ENCODE peak calls at places on chromosomes 12 and 14, in five cellular contexts. T, M, X, W and P are unnamed samples.

GRCh38 chr12:76266797-76267196 is 81.4 kb downstream of the BBS10 start:
- DNase-seq in T (no peak), M (no peak), X (peak; percentile 37), W (no peak), P (peak; percentile 74)

GRCh38 chr14:30303350-30303749 is 255.6 kb upstream of the G2E3 start:
- DNase-seq in T (no peak), M (no peak), X (no peak), W (no peak), P (no peak)

GRCh38 chr14:52399886-52400599 is 85.9 kb downstream of the PTGER2 start:
- DNase-seq in T (no peak), M (no peak), X (no peak), W (no peak), P (no peak)

GRCh38 chr14:81506512-81506911 is 27.1 kb downstream of the SEL1L start:
- DNase-seq in T (no peak), M (no peak), X (no peak), W (no peak), P (no peak)

GRCh38 chr14:29518335-29518734 is 409.3 kb downstream of the PRKD1 start:
- DNase-seq in T (no peak), M (no peak), X (no peak), W (no peak), P (peak; percentile 1)

GRCh38 chr14:95609398-95609990 is 74.6 kb downstream of the GLRX5 start:
- DNase-seq in T (peak; percentile 70), M (no peak), X (peak; percentile 49), W (no peak), P (peak; percentile 70)

GRCh38 chr14:73180385-73180805 is 44.1 kb downstream of the PSEN1 start:
- DNase-seq in T (no peak), M (no peak), X (peak; percentile 25), W (no peak), P (peak; percentile 82)

GRCh38 chr14:32623300-32624093 is 294.4 kb downstream of the AKAP6 start:
- DNase-seq in T (no peak), M (no peak), X (no peak), W (no peak), P (peak; percentile 71)

GRCh38 chr12:51865757-51866270 is 17.3 kb upstream of the FIGNL2 start:
- DNase-seq in T (no peak), M (no peak), X (no peak), W (no peak), P (no peak)

GRCh38 chr14:88272390-88273019 is 50.6 kb downstream of the KCNK10 start:
- DNase-seq in T (no peak), M (no peak), X (no peak), W (no peak), P (no peak)

GRCh38 chr14:88266474-88266873 is 56.6 kb downstream of the KCNK10 start:
- DNase-seq in T (no peak), M (no peak), X (no peak), W (no peak), P (no peak)

GRCh38 chr14:88269816-88270416 is 53.2 kb downstream of the KCNK10 start:
- DNase-seq in T (no peak), M (no peak), X (no peak), W (no peak), P (no peak)

GRCh38 chr14:88270781-88271180 is 52.3 kb downstream of the KCNK10 start:
- DNase-seq in T (no peak), M (no peak), X (no peak), W (no peak), P (no peak)

GRCh38 chr14:88271205-88271604 is 51.9 kb downstream of the KCNK10 start:
- DNase-seq in T (no peak), M (no peak), X (no peak), W (no peak), P (no peak)
- TF ChIP-seq CTCF in T (no peak), M (no peak), X (no peak), W (no peak), P (no peak)

GRCh38 chr14:105818712-105819005 is 292.3 kb downstream of the TMEM121 start:
- DNase-seq in T (no peak), M (no peak), X (no peak), W (no peak), P (no peak)
- TF ChIP-seq CTCF in T (no peak), M (no peak), X (no peak), W (no peak), P (no peak)

DNA sequence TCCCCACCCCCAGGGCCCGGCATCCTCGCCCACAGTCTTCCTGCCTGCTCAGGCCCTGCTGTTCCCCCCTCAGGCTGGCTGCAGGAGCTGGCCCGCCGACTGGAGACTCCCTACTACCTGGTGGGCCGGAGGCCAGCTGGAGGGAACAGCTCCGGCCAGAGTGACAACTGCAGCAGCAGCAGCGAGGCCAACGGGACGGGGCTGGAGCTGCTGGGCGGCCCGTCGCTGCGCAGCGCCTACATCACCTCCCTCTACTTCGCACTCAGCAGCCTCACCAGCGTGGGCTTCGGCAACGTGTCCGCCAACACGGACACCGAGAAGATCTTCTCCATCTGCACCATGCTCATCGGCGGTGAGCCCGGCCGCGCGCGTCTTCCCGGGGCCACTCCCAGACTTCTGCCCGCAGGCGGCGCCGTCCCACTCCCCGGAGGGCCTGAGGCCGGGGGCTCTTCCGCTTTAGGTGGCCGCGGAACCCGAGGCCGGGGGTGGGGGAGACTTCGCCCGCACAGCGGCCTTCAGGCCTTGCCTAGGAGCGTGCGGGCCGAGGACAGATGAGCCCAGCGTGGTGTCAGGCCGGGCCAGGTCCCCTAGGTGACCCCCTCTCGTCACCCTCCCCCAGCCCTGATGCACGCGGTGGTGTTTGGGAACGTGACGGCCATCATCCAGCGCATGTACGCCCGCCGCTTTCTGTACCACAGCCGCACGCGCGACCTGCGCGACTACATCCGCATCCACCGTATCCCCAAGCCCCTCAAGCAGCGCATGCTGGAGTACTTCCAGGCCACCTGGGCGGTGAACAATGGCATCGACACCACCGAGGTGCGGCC is 10.2 kb downstream of the KCNH3 start:
- DNase-seq in T (no peak), M (no peak), X (no peak), W (no peak), P (no peak)
- TF ChIP-seq CTCF in T (no peak), M (no peak), X (no peak), W (peak; percentile 45), P (no peak)

GRCh38 chr12:10111451-10111850 is 12.7 kb upstream of the CLEC1A start:
- DNase-seq in T (no peak), M (no peak), X (no peak), W (no peak), P (no peak)
- TF ChIP-seq CTCF in T (no peak), M (no peak), X (no peak), W (no peak), P (no peak)

GRCh38 chr14:101719708-101720107 is 41.8 kb upstream of the PPP2R5C start:
- DNase-seq in T (no peak), M (peak; percentile 65), X (no peak), W (peak; percentile 19), P (no peak)
- TF ChIP-seq CTCF in T (no peak), M (no peak), X (no peak), W (no peak), P (no peak)

DNA sequence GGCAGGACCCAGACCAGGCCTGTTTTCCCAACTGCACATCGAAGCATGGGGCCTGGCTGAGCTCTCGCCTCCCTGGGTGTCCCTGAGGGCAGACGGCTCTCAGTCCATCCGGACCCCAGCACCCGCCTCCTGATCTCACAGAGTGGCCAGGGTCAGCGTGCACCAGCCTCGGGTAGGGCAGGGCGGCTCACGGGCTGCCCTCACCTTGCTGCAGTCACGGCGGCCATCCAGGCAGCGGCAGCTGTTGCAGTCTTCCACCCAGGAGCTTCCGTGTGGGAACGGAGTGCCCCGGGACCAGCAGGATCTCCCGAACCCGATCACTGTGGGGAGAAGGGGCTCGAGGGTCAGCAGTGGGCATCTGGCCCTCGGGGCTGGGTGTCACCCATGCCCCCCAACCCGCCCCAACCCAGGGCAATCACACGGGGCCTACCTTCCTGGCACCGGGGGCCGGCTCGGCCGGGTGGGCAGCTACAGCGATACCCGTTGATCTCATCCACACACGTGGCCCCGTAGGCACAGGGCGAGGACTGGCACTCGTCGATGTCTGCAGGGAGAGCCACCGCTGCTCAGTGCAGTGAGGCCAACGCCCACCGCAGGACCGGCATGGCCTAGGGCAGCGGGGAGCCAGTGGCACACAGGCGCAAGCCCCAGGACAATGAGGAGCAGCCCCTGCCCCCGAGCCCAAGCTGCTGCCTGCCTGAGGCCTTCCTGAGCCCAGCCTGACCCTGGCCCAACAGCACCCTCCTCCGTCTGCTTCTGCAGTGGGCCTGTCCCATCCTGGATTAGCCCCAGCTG is 22.2 kb downstream of the JAG2 start:
- DNase-seq in T (no peak), M (no peak), X (no peak), W (no peak), P (no peak)
- TF ChIP-seq CTCF in T (peak; percentile 8), M (no peak), X (no peak), W (no peak), P (no peak)